ENCODE peak calls at places on chromosomes 5 and 9, in ten cellular contexts. One of them, this sample, is unnamed.
A peak's percentile ranks its signal among the peaks of the same experiment; 100 is the strongest.

GRCh38 chr5:111755942-111756353 is 1.0 kb downstream of the NREP start:
- DNase-seq in heart left ventricle: no peak
- DNase-seq in adrenal gland: no peak
- DNase-seq in A549: no peak
- DNase-seq in prostate gland: no peak
- DNase-seq in sigmoid colon: no peak
- DNase-seq in uterus: no peak
- DNase-seq in breast epithelium: no peak
- DNase-seq in endothelial cell of umbilical vein: peak; percentile 71
- DNase-seq in lower leg skin: no peak
- DNase-seq in this sample: no peak

GRCh38 chr9:15277400-15278137 is 29.4 kb downstream of the TTC39B start:
- DNase-seq in heart left ventricle: no peak
- DNase-seq in adrenal gland: peak; percentile 61
- DNase-seq in A549: peak; percentile 22
- DNase-seq in prostate gland: no peak
- DNase-seq in sigmoid colon: no peak
- DNase-seq in uterus: no peak
- DNase-seq in breast epithelium: no peak
- DNase-seq in endothelial cell of umbilical vein: peak; percentile 48
- DNase-seq in lower leg skin: no peak
- DNase-seq in this sample: no peak

GRCh38 chr5:151664694-151665583 is 21.8 kb downstream of the SPARC start:
- DNase-seq in heart left ventricle: peak; percentile 76
- DNase-seq in adrenal gland: no peak
- DNase-seq in A549: no peak
- DNase-seq in prostate gland: no peak
- DNase-seq in sigmoid colon: no peak
- DNase-seq in uterus: peak; percentile 61
- DNase-seq in breast epithelium: no peak
- DNase-seq in endothelial cell of umbilical vein: peak; percentile 94
- DNase-seq in lower leg skin: no peak
- DNase-seq in this sample: no peak

GRCh38 chr5:10989577-10990263 is 228.7 kb upstream of the DAP start:
- DNase-seq in heart left ventricle: no peak
- DNase-seq in adrenal gland: no peak
- DNase-seq in A549: no peak
- DNase-seq in prostate gland: no peak
- DNase-seq in sigmoid colon: no peak
- DNase-seq in uterus: no peak
- DNase-seq in breast epithelium: no peak
- DNase-seq in endothelial cell of umbilical vein: no peak
- DNase-seq in lower leg skin: no peak
- DNase-seq in this sample: no peak

GRCh38 chr5:159933531-159934485 is 17.5 kb downstream of the ADRA1B start:
- DNase-seq in heart left ventricle: no peak
- DNase-seq in adrenal gland: no peak
- DNase-seq in A549: no peak
- DNase-seq in prostate gland: no peak
- DNase-seq in sigmoid colon: no peak
- DNase-seq in uterus: no peak
- DNase-seq in breast epithelium: no peak
- DNase-seq in endothelial cell of umbilical vein: no peak
- DNase-seq in lower leg skin: no peak
- DNase-seq in this sample: no peak

GRCh38 chr9:2622361-2623045 is 916 bp downstream of the VLDLR start:
- DNase-seq in heart left ventricle: peak; percentile 57
- DNase-seq in adrenal gland: no peak
- DNase-seq in A549: no peak
- DNase-seq in prostate gland: no peak
- DNase-seq in sigmoid colon: peak; percentile 63
- DNase-seq in uterus: peak; percentile 18
- DNase-seq in breast epithelium: peak; percentile 52
- DNase-seq in endothelial cell of umbilical vein: peak; percentile 24
- DNase-seq in lower leg skin: no peak
- DNase-seq in this sample: peak; percentile 30

GRCh38 chr5:76546497-76547102 is 76.6 kb downstream of the F2RL2 start:
- DNase-seq in heart left ventricle: no peak
- DNase-seq in adrenal gland: no peak
- DNase-seq in A549: no peak
- DNase-seq in prostate gland: no peak
- DNase-seq in sigmoid colon: no peak
- DNase-seq in uterus: no peak
- DNase-seq in breast epithelium: no peak
- DNase-seq in endothelial cell of umbilical vein: no peak
- DNase-seq in lower leg skin: no peak
- DNase-seq in this sample: no peak

GRCh38 chr5:151660616-151661015 is 26.1 kb downstream of the SPARC start:
- DNase-seq in heart left ventricle: no peak
- DNase-seq in adrenal gland: no peak
- DNase-seq in A549: no peak
- DNase-seq in prostate gland: no peak
- DNase-seq in sigmoid colon: no peak
- DNase-seq in uterus: no peak
- DNase-seq in breast epithelium: no peak
- DNase-seq in endothelial cell of umbilical vein: no peak
- DNase-seq in lower leg skin: no peak
- DNase-seq in this sample: peak; percentile 35

DNA sequence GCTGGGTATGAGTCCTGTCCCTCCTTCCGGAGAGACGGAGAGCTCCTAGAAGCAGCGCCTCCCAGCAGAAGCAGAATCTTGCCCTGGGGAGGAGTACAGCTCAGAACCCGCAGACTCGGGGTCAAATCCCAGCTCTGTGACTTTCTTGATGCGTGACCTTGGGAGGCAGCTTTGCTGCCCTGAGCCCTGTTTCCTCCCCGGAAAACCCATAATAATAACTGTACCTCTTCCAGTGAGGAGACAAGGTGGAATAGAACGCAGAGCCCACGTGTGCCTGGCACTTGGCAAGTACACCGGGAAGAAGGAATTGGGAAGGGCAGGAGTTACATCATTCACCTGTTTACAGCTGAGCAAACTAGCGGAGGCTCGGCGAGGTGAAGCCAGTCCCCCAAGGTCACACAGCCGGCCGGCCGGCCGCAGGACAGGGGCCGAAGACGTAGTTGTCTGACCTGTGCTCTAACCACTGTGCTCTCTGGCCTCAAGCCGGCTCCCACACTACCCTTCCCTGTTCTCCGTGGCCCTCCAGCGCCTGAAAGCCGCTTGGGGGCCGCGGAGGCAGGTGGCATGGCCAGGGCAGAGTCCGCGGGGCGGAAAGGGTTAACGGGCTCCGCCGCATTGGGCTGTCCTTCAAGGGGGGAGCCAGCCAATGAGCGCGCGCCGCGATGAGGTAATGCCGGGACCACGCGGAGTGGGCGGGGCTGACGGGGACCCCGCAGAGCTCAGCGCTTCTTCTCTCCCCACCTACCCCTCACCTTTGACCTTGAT is 125.3 kb downstream of the C9orf50 start:
- DNase-seq in heart left ventricle: peak; percentile 98
- DNase-seq in adrenal gland: peak; percentile 98
- DNase-seq in A549: peak; percentile 97
- DNase-seq in prostate gland: peak; percentile 93
- DNase-seq in sigmoid colon: peak; percentile 97
- DNase-seq in uterus: peak; percentile 95
- DNase-seq in breast epithelium: peak; percentile 96
- DNase-seq in endothelial cell of umbilical vein: peak; percentile 85
- DNase-seq in lower leg skin: peak; percentile 93
- DNase-seq in this sample: peak; percentile 75
- TF ChIP-seq POLR2A in heart left ventricle: peak; percentile 51
- TF ChIP-seq POLR2A in adrenal gland: peak; percentile 82
- TF ChIP-seq POLR2A in A549: no peak
- TF ChIP-seq POLR2A in prostate gland: no peak
- TF ChIP-seq POLR2A in sigmoid colon: no peak
- TF ChIP-seq POLR2A in uterus: peak; percentile 39
- TF ChIP-seq POLR2A in breast epithelium: peak; percentile 11
- TF ChIP-seq POLR2A in endothelial cell of umbilical vein: no peak
- TF ChIP-seq POLR2A in lower leg skin: no peak
- TF ChIP-seq POLR2A in this sample: no peak

GRCh38 chr9:104092192-104092591 is 1.9 kb upstream of the SMC2 start:
- DNase-seq in heart left ventricle: no peak
- DNase-seq in adrenal gland: no peak
- DNase-seq in A549: no peak
- DNase-seq in prostate gland: no peak
- DNase-seq in sigmoid colon: no peak
- DNase-seq in uterus: no peak
- DNase-seq in breast epithelium: no peak
- DNase-seq in endothelial cell of umbilical vein: no peak
- DNase-seq in lower leg skin: no peak
- DNase-seq in this sample: no peak

GRCh38 chr9:104093162-104093561 is 947 bp upstream of the SMC2 start:
- DNase-seq in heart left ventricle: no peak
- DNase-seq in adrenal gland: no peak
- DNase-seq in A549: no peak
- DNase-seq in prostate gland: no peak
- DNase-seq in sigmoid colon: no peak
- DNase-seq in uterus: no peak
- DNase-seq in breast epithelium: no peak
- DNase-seq in endothelial cell of umbilical vein: no peak
- DNase-seq in lower leg skin: no peak
- DNase-seq in this sample: no peak

GRCh38 chr9:104094534-104095020 is 468 bp downstream of the SMC2 start:
- DNase-seq in heart left ventricle: no peak
- DNase-seq in adrenal gland: no peak
- DNase-seq in A549: no peak
- DNase-seq in prostate gland: no peak
- DNase-seq in sigmoid colon: no peak
- DNase-seq in uterus: no peak
- DNase-seq in breast epithelium: no peak
- DNase-seq in endothelial cell of umbilical vein: no peak
- DNase-seq in lower leg skin: no peak
- DNase-seq in this sample: no peak

GRCh38 chr9:104091708-104092107 is 2.4 kb upstream of the SMC2 start:
- DNase-seq in heart left ventricle: no peak
- DNase-seq in adrenal gland: peak; percentile 77
- DNase-seq in A549: peak; percentile 25
- DNase-seq in prostate gland: no peak
- DNase-seq in sigmoid colon: peak; percentile 83
- DNase-seq in uterus: peak; percentile 76
- DNase-seq in breast epithelium: no peak
- DNase-seq in endothelial cell of umbilical vein: peak; percentile 30
- DNase-seq in lower leg skin: no peak
- DNase-seq in this sample: no peak

DNA sequence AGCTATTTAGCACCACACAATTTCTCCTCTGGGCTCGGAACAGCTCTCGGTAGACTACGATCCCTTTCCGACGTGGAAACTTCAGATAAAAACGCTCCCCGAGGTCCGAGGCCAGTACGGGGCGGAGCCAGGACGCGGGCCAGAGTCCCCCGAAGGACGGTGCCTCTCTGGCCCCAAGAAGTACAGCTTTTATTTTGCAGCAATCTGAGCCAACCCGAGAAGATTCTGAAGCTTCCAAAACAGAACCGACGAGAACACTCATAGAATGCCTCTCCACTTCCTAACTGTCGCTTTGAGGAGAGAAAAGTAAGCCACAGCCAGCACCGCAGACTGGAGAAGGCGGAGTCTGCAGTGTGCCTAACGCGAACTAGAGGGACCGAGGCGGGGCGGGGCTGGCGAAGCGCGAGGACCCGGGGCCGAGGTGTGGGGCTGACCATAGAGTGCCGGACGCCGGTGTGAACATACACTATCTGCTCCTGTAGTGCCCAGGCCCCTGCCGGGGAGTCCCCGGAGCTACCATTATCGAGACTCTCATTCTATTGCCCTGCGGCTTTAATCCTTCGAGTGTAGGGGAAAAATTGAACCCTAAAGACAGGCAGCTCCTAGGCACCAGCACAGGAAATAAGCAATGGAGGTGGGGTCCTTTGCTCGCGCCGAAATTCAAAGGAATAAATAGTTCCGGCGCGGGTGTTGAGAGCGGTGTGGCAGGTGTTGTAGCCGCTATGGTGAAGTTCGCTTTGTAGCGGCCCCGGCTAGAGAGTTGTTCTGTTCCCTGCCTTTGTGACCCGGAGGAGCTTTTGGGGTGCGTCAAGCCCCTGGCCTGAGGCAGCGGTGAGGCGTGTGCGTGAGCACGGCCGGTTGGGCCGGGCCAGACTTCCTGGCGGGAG is at the start of gene SMC2:
- DNase-seq in heart left ventricle: peak; percentile 96
- DNase-seq in adrenal gland: peak; percentile 94
- DNase-seq in A549: peak; percentile 91
- DNase-seq in prostate gland: peak; percentile 90
- DNase-seq in sigmoid colon: peak; percentile 92
- DNase-seq in uterus: peak; percentile 89
- DNase-seq in breast epithelium: peak; percentile 87
- DNase-seq in endothelial cell of umbilical vein: peak; percentile 95
- DNase-seq in lower leg skin: peak; percentile 88
- DNase-seq in this sample: peak; percentile 91
- TF ChIP-seq POLR2A in heart left ventricle: peak; percentile 79
- TF ChIP-seq POLR2A in adrenal gland: peak; percentile 90
- TF ChIP-seq POLR2A in A549: peak; percentile 77
- TF ChIP-seq POLR2A in prostate gland: peak; percentile 80
- TF ChIP-seq POLR2A in sigmoid colon: peak; percentile 73
- TF ChIP-seq POLR2A in uterus: peak; percentile 65
- TF ChIP-seq POLR2A in breast epithelium: no peak
- TF ChIP-seq POLR2A in endothelial cell of umbilical vein: peak; percentile 88
- TF ChIP-seq POLR2A in lower leg skin: no peak
- TF ChIP-seq POLR2A in this sample: peak; percentile 92

GRCh38 chr9:4680178-4680535 is 788 bp downstream of the CDC37L1 start:
- DNase-seq in heart left ventricle: no peak
- DNase-seq in adrenal gland: no peak
- DNase-seq in A549: no peak
- DNase-seq in prostate gland: no peak
- DNase-seq in sigmoid colon: no peak
- DNase-seq in uterus: no peak
- DNase-seq in breast epithelium: no peak
- DNase-seq in endothelial cell of umbilical vein: peak; percentile 58
- DNase-seq in lower leg skin: no peak
- DNase-seq in this sample: no peak

GRCh38 chr9:4677392-4677791 is 2.0 kb upstream of the CDC37L1 start:
- DNase-seq in heart left ventricle: no peak
- DNase-seq in adrenal gland: no peak
- DNase-seq in A549: no peak
- DNase-seq in prostate gland: no peak
- DNase-seq in sigmoid colon: no peak
- DNase-seq in uterus: no peak
- DNase-seq in breast epithelium: no peak
- DNase-seq in endothelial cell of umbilical vein: no peak
- DNase-seq in lower leg skin: no peak
- DNase-seq in this sample: no peak

GRCh38 chr9:4678679-4679267 is 596 bp upstream of the CDC37L1 start:
- DNase-seq in heart left ventricle: no peak
- DNase-seq in adrenal gland: no peak
- DNase-seq in A549: peak; percentile 44
- DNase-seq in prostate gland: no peak
- DNase-seq in sigmoid colon: no peak
- DNase-seq in uterus: peak; percentile 21
- DNase-seq in breast epithelium: no peak
- DNase-seq in endothelial cell of umbilical vein: peak; percentile 83
- DNase-seq in lower leg skin: no peak
- DNase-seq in this sample: no peak

GRCh38 chr9:4680750-4681149 is 1.4 kb downstream of the CDC37L1 start:
- DNase-seq in heart left ventricle: no peak
- DNase-seq in adrenal gland: no peak
- DNase-seq in A549: no peak
- DNase-seq in prostate gland: no peak
- DNase-seq in sigmoid colon: no peak
- DNase-seq in uterus: no peak
- DNase-seq in breast epithelium: no peak
- DNase-seq in endothelial cell of umbilical vein: no peak
- DNase-seq in lower leg skin: no peak
- DNase-seq in this sample: no peak

GRCh38 chr9:4679268-4680177 is at the start of gene CDC37L1:
- DNase-seq in heart left ventricle: peak; percentile 99
- DNase-seq in adrenal gland: peak; percentile 99
- DNase-seq in A549: peak; percentile 97
- DNase-seq in prostate gland: peak; percentile 98
- DNase-seq in sigmoid colon: peak; percentile 99
- DNase-seq in uterus: peak; percentile 98
- DNase-seq in breast epithelium: peak; percentile 98
- DNase-seq in endothelial cell of umbilical vein: peak; percentile 98
- DNase-seq in lower leg skin: peak; percentile 97
- DNase-seq in this sample: peak; percentile 81
- TF ChIP-seq POLR2A in heart left ventricle: peak; percentile 98
- TF ChIP-seq POLR2A in adrenal gland: peak; percentile 99
- TF ChIP-seq POLR2A in A549: peak; percentile 94
- TF ChIP-seq POLR2A in prostate gland: peak; percentile 99
- TF ChIP-seq POLR2A in sigmoid colon: peak; percentile 95
- TF ChIP-seq POLR2A in uterus: peak; percentile 99
- TF ChIP-seq POLR2A in breast epithelium: peak; percentile 93
- TF ChIP-seq POLR2A in endothelial cell of umbilical vein: peak; percentile 98
- TF ChIP-seq POLR2A in lower leg skin: no peak
- TF ChIP-seq POLR2A in this sample: peak; percentile 86

GRCh38 chr9:91134608-91135007 is 227.1 kb downstream of the AUH start:
- DNase-seq in heart left ventricle: no peak
- DNase-seq in adrenal gland: no peak
- DNase-seq in A549: no peak
- DNase-seq in prostate gland: no peak
- DNase-seq in sigmoid colon: no peak
- DNase-seq in uterus: no peak
- DNase-seq in breast epithelium: no peak
- DNase-seq in endothelial cell of umbilical vein: no peak
- DNase-seq in lower leg skin: no peak
- DNase-seq in this sample: no peak

GRCh38 chr9:91132576-91133073 is 229.1 kb downstream of the AUH start:
- DNase-seq in heart left ventricle: no peak
- DNase-seq in adrenal gland: no peak
- DNase-seq in A549: no peak
- DNase-seq in prostate gland: no peak
- DNase-seq in sigmoid colon: no peak
- DNase-seq in uterus: no peak
- DNase-seq in breast epithelium: no peak
- DNase-seq in endothelial cell of umbilical vein: no peak
- DNase-seq in lower leg skin: no peak
- DNase-seq in this sample: no peak

GRCh38 chr9:91130796-91131318 is 230.9 kb downstream of the AUH start:
- DNase-seq in heart left ventricle: no peak
- DNase-seq in adrenal gland: no peak
- DNase-seq in A549: no peak
- DNase-seq in prostate gland: no peak
- DNase-seq in sigmoid colon: no peak
- DNase-seq in uterus: no peak
- DNase-seq in breast epithelium: no peak
- DNase-seq in endothelial cell of umbilical vein: no peak
- DNase-seq in lower leg skin: no peak
- DNase-seq in this sample: no peak

GRCh38 chr9:91127653-91128052 is 234.1 kb downstream of the AUH start:
- DNase-seq in heart left ventricle: no peak
- DNase-seq in adrenal gland: no peak
- DNase-seq in A549: no peak
- DNase-seq in prostate gland: no peak
- DNase-seq in sigmoid colon: no peak
- DNase-seq in uterus: no peak
- DNase-seq in breast epithelium: no peak
- DNase-seq in endothelial cell of umbilical vein: no peak
- DNase-seq in lower leg skin: no peak
- DNase-seq in this sample: no peak

GRCh38 chr9:91131433-91131839 is 230.3 kb downstream of the AUH start:
- DNase-seq in heart left ventricle: no peak
- DNase-seq in adrenal gland: peak; percentile 62
- DNase-seq in A549: peak; percentile 69
- DNase-seq in prostate gland: peak; percentile 71
- DNase-seq in sigmoid colon: peak; percentile 87
- DNase-seq in uterus: peak; percentile 84
- DNase-seq in breast epithelium: no peak
- DNase-seq in endothelial cell of umbilical vein: peak; percentile 72
- DNase-seq in lower leg skin: peak; percentile 77
- DNase-seq in this sample: peak; percentile 73
- TF ChIP-seq POLR2A in heart left ventricle: no peak
- TF ChIP-seq POLR2A in adrenal gland: no peak
- TF ChIP-seq POLR2A in A549: no peak
- TF ChIP-seq POLR2A in prostate gland: peak; percentile 15
- TF ChIP-seq POLR2A in sigmoid colon: no peak
- TF ChIP-seq POLR2A in uterus: no peak
- TF ChIP-seq POLR2A in breast epithelium: no peak
- TF ChIP-seq POLR2A in endothelial cell of umbilical vein: no peak
- TF ChIP-seq POLR2A in lower leg skin: no peak
- TF ChIP-seq POLR2A in this sample: no peak

This sample was measured in H54.